ENCODE peak calls at places on chromosomes 13 and 19, in four cellular contexts. Q is adrenal gland, R is breast epithelium, A is psoas muscle. O is an unnamed sample.
A peak's percentile ranks its signal among the peaks of the same experiment; 100 is the strongest.

GRCh38 chr13:112580211-112580610 is 7.7 kb downstream of the TUBGCP3 start:
- DNase-seq in Q (no peak), R (no peak), A (no peak), O (no peak)

GRCh38 chr13:24458736-24459135 is 53.8 kb downstream of the PARP4 start:
- DNase-seq in Q (no peak), R (no peak), A (no peak), O (no peak)

GRCh38 chr19:44746946-44747738 is 1.4 kb upstream of the BCL3 start:
- DNase-seq in Q (peak; percentile 97), R (peak; percentile 96), A (peak; percentile 98), O (peak; percentile 96)

GRCh38 chr19:44912854-44913253 is 1.6 kb upstream of the APOC1 start:
- DNase-seq in Q (peak; percentile 97), R (peak; percentile 36), A (peak; percentile 78), O (peak; percentile 85)

GRCh38 chr13:34358811-34359513 is 541.0 kb downstream of the RFC3 start:
- DNase-seq in Q (no peak), R (no peak), A (no peak), O (no peak)

GRCh38 chr13:75445717-75446529 is 36.0 kb downstream of the TBC1D4 start:
- DNase-seq in Q (no peak), R (no peak), A (no peak), O (no peak)

GRCh38 chr13:34459856-34460255 is 482.2 kb upstream of the NBEA start:
- DNase-seq in Q (no peak), R (no peak), A (no peak), O (no peak)

GRCh38 chr19:47608074-47608907 is 643 bp upstream of the BICRA start:
- DNase-seq in Q (peak; percentile 95), R (peak; percentile 95), A (peak; percentile 97), O (peak; percentile 96)

GRCh38 chr13:22229916-22230315 is 559.0 kb downstream of the FGF9 start:
- DNase-seq in Q (no peak), R (no peak), A (no peak), O (no peak)

GRCh38 chr19:29810504-29810871 is 1.3 kb upstream of the CCNE1 start:
- DNase-seq in Q (peak; percentile 61), R (no peak), A (no peak), O (no peak)

GRCh38 chr13:38688674-38689073 is 1.8 kb downstream of the FREM2 start:
- DNase-seq in Q (no peak), R (no peak), A (no peak), O (peak; percentile 66)

GRCh38 chr19:36115453-36116343 is at the start of gene TBCB:
- DNase-seq in Q (peak; percentile 80), R (no peak), A (no peak), O (peak; percentile 93)

GRCh38 chr19:46928951-46929350 is 68.2 kb downstream of the ARHGAP35 start:
- DNase-seq in Q (no peak), R (no peak), A (no peak), O (no peak)

GRCh38 chr19:58468216-58468839 is 1.4 kb downstream of the ZNF324 start:
- DNase-seq in Q (no peak), R (no peak), A (no peak), O (no peak)

GRCh38 chr19:6718741-6719539 is 1.5 kb downstream of the C3 start:
- DNase-seq in Q (peak; percentile 93), R (no peak), A (peak; percentile 81), O (peak; percentile 88)

GRCh38 chr13:47110833-47111240 is 214.0 kb upstream of the HTR2A start:
- DNase-seq in Q (no peak), R (no peak), A (no peak), O (no peak)

GRCh38 chr19:18388328-18389094 is 2.6 kb downstream of the GDF15 start:
- DNase-seq in Q (peak; percentile 91), R (peak; percentile 55), A (peak; percentile 92), O (peak; percentile 91)

GRCh38 chr13:31898383-31899071 is 133.0 kb upstream of the FRY start:
- DNase-seq in Q (no peak), R (no peak), A (no peak), O (no peak)

GRCh38 chr19:679418-680286 is 3.5 kb downstream of the FSTL3 start:
- DNase-seq in Q (peak; percentile 89), R (no peak), A (peak; percentile 85), O (peak; percentile 83)

GRCh38 chr19:8515317-8515716 is 1.4 kb upstream of the ZNF414 start:
- DNase-seq in Q (no peak), R (no peak), A (no peak), O (peak; percentile 80)

GRCh38 chr13:114065926-114066774 is 66.3 kb downstream of the RASA3 start:
- DNase-seq in Q (peak; percentile 37), R (no peak), A (no peak), O (peak; percentile 65)
- H3K4me1 ChIP-seq in Q (peaks cover 62% of the 10 kb centered on the region), R (peaks cover 26% of the 10 kb centered on the region), A (peaks cover 57% of the 10 kb centered on the region), O (peaks cover 58% of the 10 kb centered on the region)

GRCh38 chr19:38697641-38698071 is 46.6 kb downstream of the CAPN12 start:
- DNase-seq in Q (no peak), R (no peak), A (no peak), O (peak; percentile 52)
- H3K4me1 ChIP-seq in Q (peaks cover 100% of the 10 kb centered on the region), R (peaks cover 16% of the 10 kb centered on the region), A (peaks cover 60% of the 10 kb centered on the region), O (peaks cover 91% of the 10 kb centered on the region)

DNA sequence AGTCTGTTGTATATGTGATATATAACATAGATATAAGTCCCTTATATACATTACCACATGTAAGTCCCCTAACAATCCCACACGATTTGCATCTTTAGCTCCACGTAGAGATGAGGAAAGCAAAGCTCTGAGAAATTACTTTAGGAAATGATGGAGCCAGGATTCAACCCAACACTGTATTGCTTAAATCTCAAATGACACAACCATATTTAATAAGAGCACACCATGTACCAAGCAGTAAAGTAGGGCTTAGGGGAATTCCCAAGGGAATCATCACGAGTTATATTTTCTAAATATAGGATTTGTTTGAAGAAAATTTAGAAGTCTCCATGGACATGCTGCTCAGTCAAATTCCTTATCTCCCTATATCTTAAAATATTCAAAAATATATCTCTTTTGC is 61.3 kb upstream of the POMP start:
- DNase-seq in Q (no peak), R (no peak), A (no peak), O (no peak)
- H3K4me1 ChIP-seq in Q (no peaks in the 10 kb centered on the region), R (no peaks in the 10 kb centered on the region), A (no peaks in the 10 kb centered on the region), O (no peaks in the 10 kb centered on the region)

DNA sequence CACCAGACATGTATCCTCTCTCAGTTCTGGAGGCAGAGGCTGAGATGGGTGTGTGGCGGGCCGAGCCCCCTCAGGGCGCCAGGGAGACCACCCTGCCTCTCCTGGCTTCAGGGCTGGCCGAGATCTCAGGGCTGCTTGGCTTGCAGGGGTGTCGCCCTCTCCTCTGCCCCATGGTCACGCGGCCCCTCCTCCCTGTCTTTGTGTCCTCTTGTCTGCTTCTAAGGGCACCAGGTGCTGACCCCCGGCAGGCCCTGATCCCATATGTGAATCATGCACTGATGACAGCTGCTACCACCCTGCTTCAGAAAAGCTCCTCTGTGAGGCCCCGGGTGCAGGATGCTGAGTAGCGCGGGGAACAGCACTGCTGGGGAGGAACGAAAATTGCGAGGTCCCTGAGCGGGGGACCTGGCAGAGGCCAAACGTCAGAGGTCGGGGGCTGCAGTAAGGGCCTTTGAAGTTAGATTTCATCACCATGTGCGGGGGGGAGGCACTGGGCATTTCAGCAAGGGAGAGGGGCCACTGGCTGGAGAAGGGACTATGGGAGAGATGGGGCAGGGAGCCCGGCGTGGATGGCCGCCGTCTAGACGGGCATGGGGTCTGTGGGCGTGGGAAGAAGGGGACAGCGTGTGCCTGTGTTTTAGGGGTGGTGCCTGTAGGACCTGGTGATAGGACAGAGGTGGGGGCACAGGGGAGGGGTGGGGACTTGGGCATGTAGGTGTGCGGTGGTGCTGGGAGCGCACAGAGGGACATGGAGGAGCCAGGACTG is 125.2 kb downstream of the KDM4B start:
- DNase-seq in Q (no peak), R (no peak), A (no peak), O (no peak)
- H3K4me1 ChIP-seq in Q (peaks cover 32% of the 10 kb centered on the region), R (peaks cover 6% of the 10 kb centered on the region), A (peaks cover 34% of the 10 kb centered on the region), O (no peaks in the 10 kb centered on the region)

DNA sequence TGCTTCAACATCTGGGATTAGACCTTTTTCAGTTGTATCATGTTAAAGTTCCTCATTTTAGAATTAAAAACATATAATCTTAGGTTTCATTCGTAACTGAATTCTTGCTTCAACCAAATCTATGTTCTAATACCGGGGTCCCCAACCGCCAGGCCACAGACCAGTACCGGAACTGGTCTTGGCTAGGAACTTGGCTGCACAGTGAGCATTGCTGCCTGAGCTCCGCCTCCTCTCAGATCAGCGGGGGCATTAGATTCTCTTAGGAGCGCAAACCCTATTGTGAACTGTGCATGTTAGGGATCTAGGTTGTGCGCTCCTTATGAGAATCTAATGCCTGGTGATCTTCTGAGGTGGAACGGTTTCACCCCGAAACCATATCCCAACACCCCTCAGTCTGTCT is 19.2 kb downstream of the ITM2B start:
- DNase-seq in Q (no peak), R (no peak), A (no peak), O (no peak)
- H3K4me1 ChIP-seq in Q (peaks cover 69% of the 10 kb centered on the region), R (no peaks in the 10 kb centered on the region), A (peaks cover 43% of the 10 kb centered on the region), O (peaks cover 33% of the 10 kb centered on the region)

GRCh38 chr13:110294624-110295023 is 12.3 kb downstream of the COL4A1 start:
- DNase-seq in Q (no peak), R (no peak), A (no peak), O (no peak)
- H3K4me1 ChIP-seq in Q (peaks cover 4% of the 10 kb centered on the region), R (no peaks in the 10 kb centered on the region), A (no peaks in the 10 kb centered on the region), O (peaks cover 36% of the 10 kb centered on the region)

GRCh38 chr19:5336195-5336965 is 4.2 kb downstream of the PTPRS start:
- DNase-seq in Q (no peak), R (no peak), A (no peak), O (no peak)
- H3K4me1 ChIP-seq in Q (peaks cover 6% of the 10 kb centered on the region), R (peaks cover 6% of the 10 kb centered on the region), A (peaks cover 5% of the 10 kb centered on the region), O (peaks cover 10% of the 10 kb centered on the region)

GRCh38 chr13:98321356-98321755 is 144.3 kb upstream of the RNF113B start:
- DNase-seq in Q (no peak), R (no peak), A (no peak), O (no peak)
- H3K4me1 ChIP-seq in Q (peaks cover 16% of the 10 kb centered on the region), R (no peaks in the 10 kb centered on the region), A (no peaks in the 10 kb centered on the region), O (no peaks in the 10 kb centered on the region)

O was measured in upper lobe of right lung.